ENCODE peak calls at places on chromosome 3, in four cellular contexts. P is tibial nerve, J is Peyer's patch, B is PC-3. S is an unnamed sample.

GRCh38 chr3:10405816-10406215 is 84.9 kb upstream of the SEC13 start:
- DNase-seq in P (no peak), J (no peak), B (no peak), S (no peak)

GRCh38 chr3:176967525-176967924 is 229.8 kb downstream of the TBL1XR1 start:
- DNase-seq in P (no peak), J (no peak), B (peak; percentile 52), S (no peak)

GRCh38 chr3:137764001-137764433 is at the start of gene SOX14:
- DNase-seq in P (no peak), J (no peak), B (no peak), S (no peak)

GRCh38 chr3:6540981-6541380 is 319.9 kb upstream of the GRM7 start:
- DNase-seq in P (no peak), J (no peak), B (no peak), S (no peak)

GRCh38 chr3:27368831-27369607 is at the start of gene NEK10:
- DNase-seq in P (peak; percentile 77), J (peak; percentile 96), B (peak; percentile 97), S (peak; percentile 93)

GRCh38 chr3:42610978-42611377 is 10.5 kb downstream of the NKTR start:
- DNase-seq in P (no peak), J (no peak), B (no peak), S (peak; percentile 20)

GRCh38 chr3:149466192-149466591 is 8.3 kb upstream of the TM4SF4 start:
- DNase-seq in P (peak; percentile 24), J (no peak), B (peak; percentile 45), S (no peak)

GRCh38 chr3:140753865-140754754 is 76.2 kb downstream of the TRIM42 start:
- DNase-seq in P (no peak), J (no peak), B (peak; percentile 39), S (no peak)

GRCh38 chr3:32243519-32243918 is 5.0 kb downstream of the CMTM8 start:
- DNase-seq in P (no peak), J (no peak), B (no peak), S (no peak)

GRCh38 chr3:158419820-158420653 is 151.0 kb upstream of the MLF1 start:
- DNase-seq in P (no peak), J (no peak), B (no peak), S (no peak)

GRCh38 chr3:173869786-173870185 is 472.2 kb downstream of the NLGN1 start:
- DNase-seq in P (no peak), J (no peak), B (no peak), S (no peak)

GRCh38 chr3:4906107-4906621 is 73.1 kb upstream of the BHLHE40 start:
- DNase-seq in P (no peak), J (peak; percentile 74), B (peak; percentile 90), S (no peak)

GRCh38 chr3:75985432-75985831 is 200.1 kb upstream of the ZNF717 start:
- DNase-seq in P (no peak), J (no peak), B (no peak), S (no peak)

GRCh38 chr3:117165611-117166051 is 456.1 kb downstream of the TUSC7 start:
- DNase-seq in P (no peak), J (no peak), B (no peak), S (no peak)

GRCh38 chr3:106643684-106644161 is 733.5 kb upstream of the CCDC54 start:
- DNase-seq in P (no peak), J (no peak), B (no peak), S (no peak)

GRCh38 chr3:50267280-50267913 is 1.6 kb upstream of the SEMA3B start:
- DNase-seq in P (peak; percentile 59), J (peak; percentile 81), B (no peak), S (no peak)

GRCh38 chr3:10145685-10146084 is 4.1 kb downstream of the VHL start:
- DNase-seq in P (no peak), J (no peak), B (no peak), S (no peak)

GRCh38 chr3:25594007-25594502 is 70.7 kb downstream of the TOP2B start:
- DNase-seq in P (peak; percentile 42), J (no peak), B (peak; percentile 78), S (peak; percentile 25)

GRCh38 chr3:23830869-23831484 is 25.2 kb downstream of the UBE2E1 start:
- DNase-seq in P (no peak), J (no peak), B (no peak), S (no peak)

DNA sequence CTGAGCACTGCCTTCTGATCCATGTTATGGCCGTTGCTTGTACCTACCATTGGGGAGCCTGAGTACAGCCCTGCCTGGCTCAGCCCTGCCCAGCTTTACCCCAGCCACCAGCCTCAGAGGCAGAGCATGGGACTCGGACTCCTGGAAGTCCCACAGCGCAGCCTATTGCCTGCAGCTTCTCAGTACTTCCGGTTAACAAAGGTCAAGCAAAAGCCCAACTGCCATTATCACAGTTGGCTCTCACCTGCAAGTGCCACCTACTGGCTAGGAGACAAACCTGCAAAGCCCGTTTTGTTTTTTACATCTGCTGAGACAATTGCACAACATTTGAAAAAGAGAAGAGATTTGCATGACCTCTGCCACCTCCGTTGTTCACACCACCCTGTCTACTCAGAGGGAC is 1081.7 kb downstream of the NAALADL2 start:
- DNase-seq in P (no peak), J (no peak), B (peak; percentile 47), S (no peak)
- H3K9me3 ChIP-seq in P (no peaks in the 10 kb centered on the region), J (no peaks in the 10 kb centered on the region), B (no peaks in the 10 kb centered on the region), S (peaks cover 7% of the 10 kb centered on the region)

GRCh38 chr3:16060945-16061344 is 113.5 kb upstream of the GALNT15 start:
- DNase-seq in P (peak; percentile 64), J (peak; percentile 54), B (peak; percentile 69), S (no peak)
- H3K27ac ChIP-seq in P (peak overlapping the region; percentile 97), J (peak overlapping the region; percentile 72), B (peak overlapping the region; percentile 84), S (no peak overlapping the region)

GRCh38 chr3:192410684-192410960 is 316.7 kb downstream of the FGF12 start:
- DNase-seq in P (no peak), J (no peak), B (no peak), S (no peak)

GRCh38 chr3:192408007-192408655 is 319.2 kb downstream of the FGF12 start:
- DNase-seq in P (no peak), J (no peak), B (no peak), S (no peak)

GRCh38 chr3:192408721-192409151 is 318.6 kb downstream of the FGF12 start:
- DNase-seq in P (no peak), J (no peak), B (no peak), S (no peak)

GRCh38 chr3:192409203-192409837 is 318.0 kb downstream of the FGF12 start:
- DNase-seq in P (no peak), J (no peak), B (no peak), S (no peak)

GRCh38 chr3:192409838-192410683 is 317.3 kb downstream of the FGF12 start:
- DNase-seq in P (no peak), J (no peak), B (no peak), S (no peak)
- H3K27me3 ChIP-seq in P (no peaks in the 10 kb centered on the region), J (no peaks in the 10 kb centered on the region), B (peaks cover 62% of the 10 kb centered on the region), S (no peaks in the 10 kb centered on the region)

GRCh38 chr3:128466840-128467541 is at the start of gene DNAJB8:
- DNase-seq in P (no peak), J (no peak), B (no peak), S (no peak)
- H3K9me3 ChIP-seq in P (no peaks in the 10 kb centered on the region), J (no peaks in the 10 kb centered on the region), B (no peaks in the 10 kb centered on the region), S (no peaks in the 10 kb centered on the region)

DNA sequence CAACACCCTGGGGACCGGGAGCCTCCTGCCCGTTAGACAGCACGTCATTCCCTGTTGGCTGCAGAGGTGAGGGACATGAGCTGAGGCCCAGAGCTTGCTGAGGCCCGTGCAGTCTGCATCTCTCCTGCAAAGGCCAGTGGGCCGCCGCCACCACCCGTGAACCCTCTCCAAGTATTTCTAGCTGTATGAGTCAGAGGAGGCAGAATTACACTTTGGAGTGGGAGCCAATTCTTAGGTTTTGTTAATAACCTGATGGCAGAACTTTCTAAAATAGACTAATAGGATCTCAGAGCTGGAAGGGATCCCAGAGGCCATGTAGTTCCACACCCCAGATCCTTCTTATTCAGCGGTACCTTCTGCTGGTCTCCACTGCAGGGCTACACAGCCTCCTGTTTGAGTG is 335.2 kb upstream of the CTDSPL start:
- DNase-seq in P (peak; percentile 27), J (no peak), B (no peak), S (no peak)
- H3K27ac ChIP-seq in P (no peak overlapping the region), J (peak overlapping the region; percentile 43), B (no peak overlapping the region), S (no peak overlapping the region)

DNA sequence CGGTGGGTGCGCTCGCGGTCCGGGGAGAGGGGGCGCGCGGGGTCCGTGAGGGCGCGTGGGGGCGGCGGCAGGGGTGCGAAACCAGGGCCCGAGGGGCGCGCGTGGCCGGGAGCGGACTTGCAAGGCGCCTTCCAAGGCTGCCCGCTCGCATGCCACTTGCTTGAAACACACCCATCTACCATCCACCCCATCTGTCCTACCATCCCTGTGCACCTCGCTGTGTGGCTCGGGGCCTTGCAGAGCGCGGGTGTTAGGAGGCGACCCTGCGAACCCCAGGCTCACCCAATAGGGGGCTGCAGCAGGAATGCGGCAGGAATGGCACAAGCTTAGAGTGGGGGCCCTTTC is 240 bp downstream of the CFAP100 start:
- DNase-seq in P (no peak), J (no peak), B (no peak), S (no peak)
- H3K27me3 ChIP-seq in P (no peaks in the 10 kb centered on the region), J (no peaks in the 10 kb centered on the region), B (no peaks in the 10 kb centered on the region), S (no peaks in the 10 kb centered on the region)

GRCh38 chr3:46999516-47000197 is 20.2 kb downstream of the NBEAL2 start:
- DNase-seq in P (no peak), J (no peak), B (no peak), S (no peak)
- H3K9me3 ChIP-seq in P (no peaks in the 10 kb centered on the region), J (no peaks in the 10 kb centered on the region), B (no peaks in the 10 kb centered on the region), S (no peaks in the 10 kb centered on the region)

DNA sequence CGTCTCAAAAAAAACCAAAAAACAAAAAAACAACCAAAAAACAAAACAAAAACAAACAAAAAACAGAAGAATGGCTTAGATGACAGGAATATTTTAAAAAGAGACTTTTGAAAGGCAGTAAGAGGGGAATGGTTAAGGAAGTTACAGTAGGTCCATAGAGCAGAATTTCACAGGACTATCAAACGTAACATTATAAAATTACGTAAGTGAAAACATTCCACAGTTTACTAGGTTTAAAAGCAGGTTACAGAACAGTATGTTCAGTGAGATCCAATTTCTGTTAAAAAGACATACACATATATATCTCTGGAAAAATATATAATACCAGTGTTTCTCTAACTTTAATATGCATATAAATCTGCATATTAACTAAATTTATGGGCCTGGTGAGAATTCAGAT is 50.2 kb upstream of the MUC13 start:
- DNase-seq in P (no peak), J (no peak), B (no peak), S (no peak)
- H3K27ac ChIP-seq in P (peak overlapping the region; percentile 77), J (peak overlapping the region; percentile 61), B (peak overlapping the region; percentile 77), S (no peak overlapping the region)

GRCh38 chr3:194306771-194307640 is 44.1 kb downstream of the CPN2 start:
- DNase-seq in P (no peak), J (peak; percentile 57), B (no peak), S (peak; percentile 45)

GRCh38 chr3:194305356-194306108 is 45.6 kb downstream of the CPN2 start:
- DNase-seq in P (no peak), J (no peak), B (no peak), S (no peak)

GRCh38 chr3:194304186-194304917 is 46.8 kb downstream of the CPN2 start:
- DNase-seq in P (no peak), J (no peak), B (no peak), S (no peak)

GRCh38 chr3:194307849-194308248 is 43.3 kb downstream of the CPN2 start:
- DNase-seq in P (no peak), J (no peak), B (no peak), S (no peak)

DNA sequence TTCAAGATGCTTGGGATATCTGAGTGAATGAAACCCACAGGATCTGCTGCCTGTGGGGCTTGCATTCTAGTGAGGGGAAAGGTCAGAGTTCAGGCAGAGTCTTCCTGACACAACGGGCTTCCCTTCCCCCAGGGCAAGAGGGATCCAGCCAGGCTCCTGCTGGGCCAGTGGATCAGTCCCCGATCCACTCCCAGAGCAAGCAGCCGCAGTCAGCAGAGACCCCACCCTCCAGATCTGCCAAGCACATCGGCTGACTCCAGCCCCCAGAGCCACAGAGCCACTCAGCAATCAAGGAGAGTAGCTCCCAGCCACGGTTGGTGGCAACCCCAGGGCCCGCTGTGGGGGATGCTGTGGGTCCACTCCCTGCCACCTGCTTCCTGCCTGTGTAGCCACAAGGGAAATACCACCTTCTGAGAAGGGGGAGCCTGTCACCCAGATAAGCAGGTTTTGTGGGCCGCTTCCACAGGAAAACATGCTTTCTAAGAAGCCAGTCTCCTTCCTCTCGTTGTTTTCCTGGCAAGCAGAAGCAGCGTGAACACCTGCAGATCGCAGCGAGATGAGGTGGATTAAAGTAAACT is 44.9 kb downstream of the CPN2 start:
- DNase-seq in P (no peak), J (peak; percentile 77), B (no peak), S (peak; percentile 66)
- H3K27me3 ChIP-seq in P (no peaks in the 10 kb centered on the region), J (no peaks in the 10 kb centered on the region), B (no peaks in the 10 kb centered on the region), S (no peaks in the 10 kb centered on the region)

S was measured in CD4-positive, alpha-beta memory T cell.